ENCODE peak calls at places on chromosomes 2 and 18, in four cellular contexts. F is IMR-90, M is lower lobe of right lung, O is PC-3. N is an unnamed sample.

GRCh38 chr2:47344890-47345583 is 57.9 kb upstream of the MSH2 start:
- DNase-seq in F (peak; percentile 44), O (peak; percentile 90), M (peak; percentile 86), N (peak; percentile 75)

GRCh38 chr2:121019073-121019472 is 265.9 kb downstream of the TFCP2L1 start:
- DNase-seq in F (peak; percentile 8), O (no peak), M (no peak), N (no peak)

GRCh38 chr2:178404380-178404767 is 46.6 kb downstream of the PRKRA start:
- DNase-seq in O (peak; percentile 84), F (peak; percentile 95), M (no peak), N (no peak)

GRCh38 chr2:207412787-207413310 is 116.9 kb upstream of the CREB1 start:
- DNase-seq in O (no peak), F (no peak), M (no peak), N (no peak)

GRCh38 chr2:217951521-217952247 is 51.1 kb downstream of the TNS1 start:
- DNase-seq in M (peak; percentile 76), O (no peak), F (no peak), N (no peak)

GRCh38 chr2:176935543-176936102 is 277.0 kb upstream of the HNRNPA3 start:
- DNase-seq in F (no peak), M (no peak), O (no peak), N (no peak)

GRCh38 chr2:37436324-37436723 is 91.9 kb downstream of the QPCT start:
- DNase-seq in O (no peak), M (no peak), F (peak; percentile 92), N (no peak)

GRCh38 chr18:61893971-61894750 is 1.4 kb upstream of the RNF152 start:
- DNase-seq in O (peak; percentile 62), M (peak; percentile 80), F (peak; percentile 64), N (peak; percentile 91)

GRCh38 chr2:131126436-131126835 is 21.3 kb downstream of the PLEKHB2 start:
- DNase-seq in M (no peak), O (no peak), F (no peak), N (no peak)

GRCh38 chr2:236160366-236161081 is 7.7 kb downstream of the GBX2 start:
- DNase-seq in O (no peak), M (no peak), F (no peak), N (no peak)

GRCh38 chr2:120677221-120677620 is 58.4 kb upstream of the GLI2 start:
- DNase-seq in F (no peak), M (no peak), O (no peak), N (no peak)

GRCh38 chr2:179275280-179276013 is 10.8 kb upstream of the SESTD1 start:
- DNase-seq in M (no peak), F (peak; percentile 79), O (no peak), N (no peak)

GRCh38 chr2:236874866-236875481 is 210.7 kb upstream of the COPS8 start:
- DNase-seq in O (no peak), F (no peak), M (no peak), N (no peak)

GRCh38 chr2:239293450-239294430 is 107.1 kb downstream of the HDAC4 start:
- DNase-seq in O (no peak), F (no peak), M (peak; percentile 41), N (no peak)

GRCh38 chr2:19607931-19608762 is 249.7 kb upstream of the OSR1 start:
- DNase-seq in O (peak; percentile 71), M (no peak), F (peak; percentile 93), N (no peak)

GRCh38 chr2:60247471-60247870 is 306.0 kb downstream of the BCL11A start:
- DNase-seq in M (no peak), O (no peak), F (no peak), N (no peak)

GRCh38 chr2:231482806-231483391 is 18.6 kb upstream of the NCL start:
- DNase-seq in M (peak; percentile 87), O (peak; percentile 69), F (peak; percentile 22), N (peak; percentile 79)

GRCh38 chr2:65033178-65033577 is 23.0 kb upstream of the CEP68 start:
- DNase-seq in O (peak; percentile 39), F (no peak), M (no peak), N (no peak)

GRCh38 chr18:10015941-10016819 is 102.4 kb downstream of the VAPA start:
- DNase-seq in F (peak; percentile 96), O (peak; percentile 63), M (no peak), N (no peak)

GRCh38 chr2:223418800-223419199 is 183.4 kb downstream of the SCG2 start:
- DNase-seq in O (no peak), F (no peak), M (no peak), N (no peak)

GRCh38 chr2:137117385-137117784 is 352.0 kb downstream of the THSD7B start:
- DNase-seq in M (no peak), O (peak; percentile 71), F (no peak), N (no peak)

GRCh38 chr2:106095478-106096392 is 98.4 kb downstream of the UXS1 start:
- DNase-seq in M (no peak), F (no peak), O (no peak), N (no peak)

GRCh38 chr2:175575346-175576258 is 394.1 kb upstream of the ATP5MC3 start:
- DNase-seq in O (no peak), M (no peak), F (no peak), N (no peak)

GRCh38 chr2:164706522-164706921 is 85.2 kb upstream of the GRB14 start:
- DNase-seq in M (no peak), F (peak; percentile 76), O (peak; percentile 71), N (no peak)

GRCh38 chr2:925309-925708 is 25.3 kb upstream of the SNTG2 start:
- DNase-seq in F (no peak), O (no peak), M (no peak), N (no peak)

GRCh38 chr18:41113885-41114482 is 841.0 kb upstream of the PIK3C3 start:
- DNase-seq in O (peak; percentile 6), F (peak; percentile 18), M (no peak), N (no peak)

GRCh38 chr2:8624855-8625398 is 56.9 kb upstream of the ID2 start:
- DNase-seq in M (peak; percentile 18), O (peak; percentile 68), F (no peak), N (no peak)

GRCh38 chr2:8482432-8482831 is 199.4 kb upstream of the ID2 start:
- DNase-seq in F (no peak), O (no peak), M (no peak), N (no peak)

GRCh38 chr2:235864746-235865535 is 303.2 kb downstream of the GBX2 start:
- DNase-seq in O (no peak), F (peak; percentile 13), M (no peak), N (no peak)

GRCh38 chr2:164913640-164914346 is 41.5 kb downstream of the SLC38A11 start:
- DNase-seq in F (peak; percentile 15), O (peak; percentile 23), M (no peak), N (peak; percentile 20)

GRCh38 chr2:160252278-160252887 is 52.3 kb upstream of the ITGB6 start:
- DNase-seq in F (peak; percentile 44), M (no peak), O (peak; percentile 75), N (no peak)

GRCh38 chr18:60019463-60019840 is 119.7 kb downstream of the PMAIP1 start:
- DNase-seq in F (peak; percentile 87), M (no peak), O (peak; percentile 94), N (no peak)

GRCh38 chr2:207416936-207417718 is 112.6 kb upstream of the CREB1 start:
- DNase-seq in M (no peak), O (peak; percentile 39), F (peak; percentile 23), N (no peak)

GRCh38 chr2:86280191-86280667 is 57.2 kb downstream of the REEP1 start:
- DNase-seq in F (peak; percentile 18), M (no peak), O (no peak), N (no peak)

GRCh38 chr2:18684202-18685040 is 95.1 kb upstream of the NT5C1B start:
- DNase-seq in M (no peak), O (no peak), F (peak; percentile 66), N (no peak)

GRCh38 chr2:111662771-111663470 is 221.1 kb downstream of the ANAPC1 start:
- DNase-seq in O (peak; percentile 64), F (peak; percentile 10), M (no peak), N (no peak)

GRCh38 chr2:237705225-237705524 is 77.8 kb downstream of the LRRFIP1 start:
- DNase-seq in M (no peak), O (no peak), F (peak; percentile 59), N (no peak)

GRCh38 chr2:52639692-52640091 is 1127.9 kb upstream of the CHAC2 start:
- DNase-seq in F (peak; percentile 71), O (no peak), M (no peak), N (no peak)

GRCh38 chr2:60215295-60215990 is 338.0 kb downstream of the BCL11A start:
- DNase-seq in M (no peak), F (no peak), O (no peak), N (peak; percentile 34)

GRCh38 chr2:172672999-172673726 is 62.5 kb upstream of the RAPGEF4 start:
- DNase-seq in F (no peak), O (peak; percentile 60), M (no peak), N (no peak)

GRCh38 chr2:127014224-127014623 is 92.7 kb downstream of the BIN1 start:
- DNase-seq in O (peak; percentile 24), M (no peak), F (no peak), N (no peak)

GRCh38 chr2:127012215-127012614 is 94.7 kb downstream of the BIN1 start:
- DNase-seq in O (no peak), M (no peak), F (no peak), N (no peak)

GRCh38 chr2:127011136-127011740 is 95.7 kb downstream of the BIN1 start:
- DNase-seq in O (no peak), M (no peak), F (no peak), N (no peak)

GRCh38 chr2:127011796-127012195 is 95.2 kb downstream of the BIN1 start:
- DNase-seq in O (no peak), M (no peak), F (no peak), N (no peak)

GRCh38 chr2:127012868-127013267 is 94.1 kb downstream of the BIN1 start:
- DNase-seq in O (no peak), M (no peak), F (peak; percentile 45), N (no peak)
- H3K27ac ChIP-seq in O (no peak overlapping the region), M (no peak overlapping the region), F (no peak overlapping the region), N (no peak overlapping the region)

DNA sequence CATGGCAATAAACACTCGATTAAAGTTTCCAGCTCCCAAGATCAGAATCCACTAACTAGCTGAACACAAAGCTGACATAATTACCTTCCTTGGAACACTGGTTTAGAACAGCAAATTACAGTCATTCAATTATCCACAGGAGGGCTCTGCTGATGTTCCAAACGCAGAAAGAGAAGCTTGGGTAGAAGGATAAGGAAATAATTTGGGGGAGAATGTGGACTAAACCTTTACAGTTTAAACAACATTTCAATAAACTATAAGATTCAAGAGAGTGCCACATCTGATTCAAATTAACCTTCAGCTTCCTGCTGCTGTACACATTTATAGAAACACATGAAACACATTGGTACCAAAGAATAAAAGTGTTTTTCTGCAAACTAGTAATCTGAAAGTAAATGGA is 67.8 kb upstream of the ARL4C start:
- DNase-seq in M (no peak), F (peak; percentile 80), O (peak; percentile 16), N (no peak)
- TF ChIP-seq CTCF in M (no peak), F (peak; percentile 56), O (peak; percentile 34), N (no peak)

GRCh38 chr2:132896073-132896472 is 226.1 kb upstream of the LYPD1 start:
- DNase-seq in F (no peak), O (no peak), M (no peak), N (no peak)

GRCh38 chr2:132886574-132886973 is 216.6 kb upstream of the LYPD1 start:
- DNase-seq in O (no peak), M (no peak), F (no peak), N (no peak)

GRCh38 chr2:132891456-132891855 is 221.5 kb upstream of the LYPD1 start:
- DNase-seq in F (no peak), O (no peak), M (no peak), N (no peak)
- H3K27ac ChIP-seq in F (no peak overlapping the region), O (no peak overlapping the region), M (no peak overlapping the region), N (no peak overlapping the region)

GRCh38 chr18:48951448-48952286 is 902 bp upstream of the SMAD7 start:
- DNase-seq in F (peak; percentile 86), O (peak; percentile 61), M (peak; percentile 95), N (peak; percentile 91)
- TF ChIP-seq CTCF in F (peak; percentile 31), O (no peak), M (no peak), N (no peak)